ENCODE peak calls at places on chromosomes 5 and 9, in six cellular contexts. Z is ovary, X is Calu3, N is left lung, A is endothelial cell, C is GM10248. T is an unnamed sample.

GRCh38 chr5:177329883-177330282 is 18.2 kb upstream of the MXD3 start:
- DNase-seq in Z (no peak), X (no peak), N (no peak), A (no peak), C (no peak), T (no peak)

GRCh38 chr5:74327339-74327685 is 313.2 kb downstream of the ENC1 start:
- DNase-seq in Z (no peak), X (no peak), N (no peak), A (no peak), C (no peak), T (no peak)

GRCh38 chr9:119366909-119367690 is 2.1 kb downstream of the BRINP1 start:
- DNase-seq in Z (no peak), X (no peak), N (no peak), A (no peak), C (no peak), T (no peak)

GRCh38 chr9:28915256-28915930 is 1342.1 kb upstream of the C9orf72 start:
- DNase-seq in Z (no peak), X (peak; percentile 51), N (no peak), A (no peak), C (no peak), T (no peak)

GRCh38 chr9:34127035-34127948 is 794 bp upstream of the DCAF12 start:
- DNase-seq in Z (no peak), X (no peak), N (no peak), A (no peak), C (no peak), T (no peak)

GRCh38 chr9:80968611-80969010 is 720.7 kb downstream of the TLE1 start:
- DNase-seq in Z (no peak), X (no peak), N (no peak), A (no peak), C (no peak), T (no peak)

GRCh38 chr9:3177921-3178320 is 334.0 kb upstream of the PUM3 start:
- DNase-seq in Z (no peak), X (no peak), N (no peak), A (no peak), C (no peak), T (no peak)

GRCh38 chr9:13863112-13863511 is 450.8 kb downstream of the NFIB start:
- DNase-seq in Z (peak; percentile 35), X (no peak), N (peak; percentile 44), A (no peak), C (no peak), T (no peak)

GRCh38 chr9:36298566-36298965 is 40.3 kb upstream of the GNE start:
- DNase-seq in Z (no peak), X (no peak), N (no peak), A (no peak), C (no peak), T (no peak)

GRCh38 chr9:136253246-136254130 is 7.9 kb upstream of the QSOX2 start:
- DNase-seq in Z (no peak), X (no peak), N (no peak), A (no peak), C (no peak), T (no peak)

GRCh38 chr5:107630184-107630583 is 40.6 kb downstream of the EFNA5 start:
- DNase-seq in Z (no peak), X (no peak), N (no peak), A (no peak), C (no peak), T (no peak)

GRCh38 chr5:73273379-73274050 is 100.5 kb downstream of the TMEM174 start:
- DNase-seq in Z (no peak), X (no peak), N (no peak), A (no peak), C (no peak), T (no peak)

GRCh38 chr5:137181685-137182084 is 317.4 kb downstream of the SPOCK1 start:
- DNase-seq in Z (no peak), X (no peak), N (no peak), A (no peak), C (no peak), T (no peak)

GRCh38 chr5:153824909-153825308 is 213.8 kb downstream of the FAM114A2 start:
- DNase-seq in Z (no peak), X (no peak), N (no peak), A (no peak), C (no peak), T (no peak)

GRCh38 chr9:27473135-27473534 is 51.0 kb upstream of the IFNK start:
- DNase-seq in Z (no peak), X (no peak), N (no peak), A (no peak), C (no peak), T (no peak)

GRCh38 chr5:134142806-134143205 is 28.3 kb downstream of the TCF7 start:
- DNase-seq in Z (no peak), X (no peak), N (peak; percentile 24), A (no peak), C (no peak), T (no peak)

GRCh38 chr5:58872670-58873273 is 289.9 kb downstream of the RAB3C start:
- DNase-seq in Z (no peak), X (no peak), N (no peak), A (no peak), C (no peak), T (no peak)

GRCh38 chr9:113416149-113416726 is 5.7 kb downstream of the C9orf43 start:
- DNase-seq in Z (no peak), X (no peak), N (no peak), A (no peak), C (peak; percentile 72), T (no peak)

GRCh38 chr9:126650830-126651341 is 37.2 kb downstream of the LMX1B start:
- DNase-seq in Z (no peak), X (no peak), N (no peak), A (no peak), C (no peak), T (no peak)

GRCh38 chr5:15500326-15500958 is 462 bp downstream of the FBXL7 start:
- DNase-seq in Z (peak; percentile 75), X (no peak), N (peak; percentile 45), A (peak; percentile 51), C (no peak), T (no peak)

GRCh38 chr9:90773593-90773992 is 28.0 kb upstream of the SYK start:
- DNase-seq in Z (no peak), X (peak; percentile 26), N (no peak), A (no peak), C (no peak), T (no peak)

GRCh38 chr5:158819095-158819494 is 280.6 kb downstream of the EBF1 start:
- DNase-seq in Z (no peak), X (no peak), N (no peak), A (no peak), C (peak; percentile 24), T (no peak)
- TF ChIP-seq CTCF in Z (no peak), X (no peak), N (no peak), A (no peak), C (no peak), T (no peak)

DNA sequence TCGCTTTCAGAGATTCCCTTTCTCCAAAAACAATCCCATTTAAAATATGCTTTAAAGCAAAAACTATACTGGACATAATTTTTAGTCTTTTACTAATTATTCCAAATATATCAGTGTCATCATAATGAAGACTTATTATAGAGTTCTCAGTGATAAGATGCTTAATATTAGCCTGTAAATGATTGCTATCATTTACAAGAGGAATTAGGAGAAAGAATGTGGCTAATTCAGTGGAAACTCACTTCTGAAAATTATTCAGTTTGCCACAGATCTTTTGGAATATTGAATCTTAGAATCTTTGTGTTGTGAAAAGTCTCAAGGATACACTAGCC is 24.7 kb upstream of the GLRX start:
- DNase-seq in Z (no peak), X (no peak), N (no peak), A (no peak), C (no peak), T (no peak)
- TF ChIP-seq CTCF in Z (no peak), X (no peak), N (peak; percentile 33), A (peak; percentile 34), C (no peak), T (no peak)

GRCh38 chr9:123355761-123356520 is at the start of gene CRB2:
- DNase-seq in Z (peak; percentile 12), X (no peak), N (no peak), A (peak; percentile 51), C (no peak), T (no peak)
- TF ChIP-seq CTCF in Z (no peak), X (no peak), N (no peak), A (no peak), C (no peak), T (no peak)

GRCh38 chr5:37830348-37830747 is 9.5 kb downstream of the GDNF start:
- DNase-seq in Z (no peak), X (no peak), N (no peak), A (no peak), C (no peak), T (no peak)

GRCh38 chr5:37834542-37835399 is 5.1 kb downstream of the GDNF start:
- DNase-seq in Z (peak; percentile 28), X (no peak), N (no peak), A (peak; percentile 35), C (peak; percentile 20), T (no peak)

GRCh38 chr5:37833990-37834389 is 5.9 kb downstream of the GDNF start:
- DNase-seq in Z (no peak), X (no peak), N (no peak), A (no peak), C (no peak), T (no peak)

GRCh38 chr5:37835400-37835973 is 4.4 kb downstream of the GDNF start:
- DNase-seq in Z (no peak), X (no peak), N (no peak), A (no peak), C (no peak), T (no peak)

DNA sequence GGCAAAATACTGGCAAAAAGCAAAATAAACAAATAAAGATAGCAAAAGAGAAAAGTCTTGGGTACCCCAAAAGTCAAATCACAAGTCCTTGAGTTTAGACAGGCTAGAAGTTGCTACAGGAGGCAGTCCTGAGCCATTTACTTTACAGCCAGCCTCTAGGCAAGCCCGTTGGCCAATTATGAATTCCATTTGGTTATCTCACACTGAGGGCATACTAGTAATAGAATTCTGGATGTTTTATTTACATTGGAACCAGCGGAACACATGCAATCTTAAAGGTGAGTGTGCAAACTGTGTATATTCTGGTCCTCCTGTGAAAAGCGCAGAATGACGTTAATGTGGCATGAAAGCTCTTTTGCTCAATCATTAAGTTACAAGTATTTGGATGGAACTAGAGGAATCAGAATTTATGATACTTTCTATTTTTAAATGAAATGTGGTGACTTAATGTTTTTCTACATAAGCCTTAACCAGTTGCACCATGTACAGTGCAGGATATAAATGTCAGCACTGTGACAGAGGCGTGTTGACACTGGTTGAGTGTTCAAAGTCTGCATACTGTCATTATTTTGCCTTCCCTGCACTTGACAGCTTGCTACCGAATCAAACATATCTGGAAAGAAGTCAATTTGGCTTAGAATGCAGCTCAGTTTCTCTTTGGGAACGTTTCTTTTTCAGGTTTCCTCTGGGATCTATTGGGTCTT is 7.9 kb downstream of the GDNF start:
- DNase-seq in Z (no peak), X (no peak), N (no peak), A (no peak), C (no peak), T (no peak)
- TF ChIP-seq CTCF in Z (no peak), X (no peak), N (no peak), A (no peak), C (no peak), T (no peak)

DNA sequence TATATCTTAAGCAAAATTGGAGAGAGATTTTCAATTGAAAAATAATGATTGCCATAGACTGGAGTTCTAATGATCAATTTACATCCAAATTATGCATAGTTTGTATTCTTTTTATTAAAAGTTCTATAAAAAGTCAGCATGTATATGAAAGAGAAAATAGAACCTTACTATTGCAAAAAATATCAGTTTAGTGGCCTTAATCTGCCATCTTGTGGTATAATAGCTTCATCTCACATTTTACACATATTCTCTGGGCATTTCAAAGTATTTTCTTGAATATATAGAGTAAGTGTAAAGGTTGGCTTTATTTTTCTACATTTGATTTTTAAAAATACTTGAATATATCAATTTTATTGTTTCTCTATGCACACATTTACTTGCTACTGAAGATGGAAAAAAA is 1858.6 kb upstream of the CDH9 start:
- DNase-seq in Z (no peak), X (no peak), N (no peak), A (no peak), C (no peak), T (no peak)
- TF ChIP-seq CTCF in Z (no peak), X (no peak), N (no peak), A (peak; percentile 37), C (no peak), T (no peak)

T was measured in right lobe of liver.